ENCODE peak calls at places on chromosomes 13 and 19, in seven cellular contexts. Z, D, T, I, W, C and G are unnamed samples.

GRCh38 chr13:80630685-80631121 is 289.8 kb upstream of the SPRY2 start:
- DNase-seq in I (no peak), C (no peak), Z (no peak), D (peak), T (no peak), W (no peak), G (no peak)

GRCh38 chr19:47806435-47806834 is 2.1 kb upstream of the TPRX1 start:
- DNase-seq in Z (no peak), D (no peak), W (no peak), T (no peak), I (no peak), C (no peak), G (no peak)

GRCh38 chr13:113149711-113150544 is 8.5 kb upstream of the PROZ start:
- DNase-seq in Z (peak), T (no peak), C (no peak), D (no peak), I (no peak), W (no peak), G (no peak)

GRCh38 chr19:610071-610800 is 20.6 kb downstream of the HCN2 start:
- DNase-seq in I (no peak), W (no peak), T (no peak), C (peak), Z (no peak), D (peak), G (no peak)

GRCh38 chr19:49520705-49521319 is 7.0 kb upstream of the RCN3 start:
- DNase-seq in W (peak), I (no peak), T (no peak), C (no peak), D (no peak), Z (no peak), G (no peak)

GRCh38 chr13:80084086-80084676 is 256.7 kb downstream of the SPRY2 start:
- DNase-seq in I (peak), Z (no peak), T (peak), W (no peak), D (peak), C (peak), G (no peak)

GRCh38 chr19:35254341-35255297 is 5.8 kb downstream of the LSR start:
- DNase-seq in C (no peak), W (no peak), Z (peak), I (no peak), D (no peak), T (no peak), G (no peak)

GRCh38 chr13:44974056-44974798 is 15.0 kb downstream of the NUFIP1 start:
- DNase-seq in C (no peak), Z (no peak), W (no peak), I (no peak), D (peak), T (peak), G (peak)

GRCh38 chr19:10412257-10412977 is 7.9 kb upstream of the PDE4A start:
- DNase-seq in C (no peak), Z (no peak), I (no peak), W (no peak), D (no peak), T (no peak), G (no peak)

GRCh38 chr19:46861691-46862503 is 1.1 kb downstream of the ARHGAP35 start:
- DNase-seq in I (no peak), T (no peak), C (peak), D (peak), W (peak), Z (peak), G (peak)

GRCh38 chr13:30027569-30028455 is 177.4 kb upstream of the UBL3 start:
- DNase-seq in T (no peak), Z (no peak), I (no peak), W (no peak), C (no peak), D (no peak), G (peak)

GRCh38 chr19:3192228-3192635 is 6.5 kb downstream of the NCLN start:
- DNase-seq in I (no peak), T (no peak), C (no peak), D (no peak), W (no peak), Z (no peak), G (no peak)

GRCh38 chr13:92896842-92897241 is 329.8 kb upstream of the GPC6 start:
- DNase-seq in T (no peak), C (peak), I (peak), W (no peak), D (no peak), Z (no peak), G (peak)

GRCh38 chr19:14072535-14073231 is at the start of gene MISP3:
- DNase-seq in D (peak), W (peak), T (no peak), I (no peak), Z (peak), C (peak), G (peak)

GRCh38 chr13:22944378-22944777 is 236.4 kb upstream of the SGCG start:
- DNase-seq in T (no peak), W (no peak), D (no peak), C (no peak), Z (no peak), I (no peak), G (no peak)

GRCh38 chr13:49444517-49445395 is 682 bp downstream of the SETDB2 start:
- DNase-seq in W (no peak), I (peak), T (peak), D (peak), Z (no peak), C (peak), G (peak)

GRCh38 chr19:42132030-42132628 is at the start of gene POU2F2:
- DNase-seq in T (no peak), W (no peak), I (no peak), C (no peak), Z (peak), D (peak), G (no peak)

GRCh38 chr19:28905996-28906395 is 307.0 kb downstream of the UQCRFS1 start:
- DNase-seq in D (peak), Z (no peak), T (peak), I (no peak), C (no peak), W (no peak), G (no peak)

GRCh38 chr13:83880275-83881027 is 1.8 kb downstream of the SLITRK1 start:
- DNase-seq in Z (peak), C (no peak), T (no peak), W (peak), I (no peak), D (no peak), G (no peak)

GRCh38 chr19:33819875-33820781 is 23.5 kb downstream of the KCTD15 start:
- DNase-seq in D (peak), Z (peak), W (no peak), I (peak), T (no peak), C (peak), G (peak)

GRCh38 chr13:89457977-89458376 is 1786.8 kb downstream of the SLITRK5 start:
- DNase-seq in C (no peak), Z (no peak), W (no peak), D (no peak), T (no peak), I (peak), G (no peak)

GRCh38 chr19:41641879-41642485 is 15.1 kb upstream of the CEACAM4 start:
- DNase-seq in I (peak), C (peak), T (peak), W (peak), Z (no peak), D (peak), G (peak)

GRCh38 chr19:13844130-13844631 is 32.8 kb upstream of the NANOS3 start:
- DNase-seq in T (no peak), W (no peak), I (peak), D (peak), Z (peak), C (peak), G (no peak)

GRCh38 chr19:3782903-3783302 is 3.3 kb downstream of the MATK start:
- DNase-seq in T (no peak), I (no peak), C (no peak), D (no peak), W (no peak), Z (no peak), G (no peak)

GRCh38 chr13:23629566-23630272 is 59.5 kb downstream of the TNFRSF19 start:
- DNase-seq in D (no peak), W (no peak), C (no peak), Z (no peak), T (no peak), I (no peak), G (no peak)

GRCh38 chr19:35882074-35882832 is 13.9 kb downstream of the APLP1 start:
- DNase-seq in T (peak), D (peak), C (peak), I (peak), W (peak), Z (no peak), G (peak)

GRCh38 chr19:3803114-3803888 is 17.1 kb upstream of the MATK start:
- DNase-seq in W (no peak), I (no peak), C (no peak), D (no peak), Z (no peak), T (no peak), G (no peak)

GRCh38 chr13:36192166-36192565 is 22.2 kb downstream of the SOHLH2 start:
- DNase-seq in T (no peak), W (no peak), C (no peak), I (no peak), D (no peak), Z (no peak), G (peak)

GRCh38 chr19:39679791-39680168 is 24.1 kb downstream of the LGALS16 start:
- DNase-seq in W (peak), Z (no peak), C (no peak), T (no peak), D (no peak), I (no peak), G (no peak)

GRCh38 chr19:51259348-51260245 is 8.7 kb downstream of the SIGLECL1 start:
- DNase-seq in I (peak), T (no peak), C (peak), W (no peak), Z (no peak), D (peak), G (peak)

GRCh38 chr13:20370815-20371421 is 138.8 kb upstream of the GJB6 start:
- DNase-seq in T (no peak), Z (no peak), C (peak), D (no peak), W (no peak), I (no peak), G (no peak)

GRCh38 chr19:11418518-11419506 is at the start of gene RGL3:
- DNase-seq in C (peak), W (peak), I (no peak), Z (peak), D (no peak), T (no peak), G (no peak)